ENCODE peak calls at places on chromosomes 7 and 10, in ten cellular contexts. Y, N, T, H, F, K, Z, A, V and D are unnamed samples.
A peak's percentile ranks its signal among the peaks of the same experiment; 100 is the strongest.

GRCh38 chr7:77565917-77566316 is 28.8 kb downstream of the PTPN12 start:
- DNase-seq in Y (peak; percentile 34), N (no peak), T (peak; percentile 54), H (no peak), F (peak; percentile 76), K (no peak), Z (no peak), A (no peak), V (no peak), D (no peak)

GRCh38 chr10:69428138-69428537 is 11.4 kb upstream of the TACR2 start:
- DNase-seq in Y (no peak), N (no peak), T (no peak), H (no peak), F (no peak), K (no peak), Z (no peak), A (no peak), V (no peak), D (no peak)

GRCh38 chr10:55822096-55822495 is 539.0 kb downstream of the ZWINT start:
- DNase-seq in Y (no peak), N (peak; percentile 7), T (no peak), H (no peak), F (no peak), K (no peak), Z (no peak), A (no peak), V (no peak), D (no peak)

GRCh38 chr7:16753102-16753931 is at the start of gene TSPAN13:
- DNase-seq in Y (peak; percentile 54), N (peak; percentile 95), T (no peak), H (peak; percentile 89), F (peak; percentile 70), K (peak; percentile 93), Z (peak; percentile 46), A (peak; percentile 56), V (no peak), D (peak; percentile 88)

GRCh38 chr7:149868638-149869290 is 5.0 kb upstream of the ATP6V0E2 start:
- DNase-seq in Y (no peak), N (no peak), T (no peak), H (no peak), F (no peak), K (no peak), Z (no peak), A (no peak), V (no peak), D (no peak)

GRCh38 chr7:80095545-80095944 is 39.1 kb upstream of the GNAI1 start:
- DNase-seq in Y (no peak), N (no peak), T (peak; percentile 56), H (peak; percentile 40), F (peak; percentile 52), K (no peak), Z (no peak), A (no peak), V (no peak), D (no peak)

GRCh38 chr7:144975882-144976281 is 140.0 kb upstream of the TPK1 start:
- DNase-seq in Y (no peak), N (no peak), T (no peak), H (no peak), F (no peak), K (no peak), Z (no peak), A (no peak), V (no peak), D (no peak)

GRCh38 chr7:116582164-116582732 is 57.4 kb downstream of the CAV1 start:
- DNase-seq in Y (peak; percentile 67), N (no peak), T (peak; percentile 56), H (no peak), F (peak; percentile 72), K (no peak), Z (no peak), A (no peak), V (no peak), D (peak; percentile 25)

GRCh38 chr10:123318516-123318915 is 164.3 kb downstream of the BUB3 start:
- DNase-seq in Y (no peak), N (no peak), T (no peak), H (no peak), F (no peak), K (no peak), Z (no peak), A (no peak), V (no peak), D (no peak)

GRCh38 chr10:97278491-97278989 is 13.9 kb downstream of the ARHGAP19 start:
- DNase-seq in Y (peak; percentile 82), N (peak; percentile 46), T (peak; percentile 97), H (peak; percentile 79), F (peak; percentile 94), K (no peak), Z (no peak), A (peak; percentile 46), V (no peak), D (no peak)

GRCh38 chr10:32326119-32326518 is 20.8 kb downstream of the EPC1 start:
- DNase-seq in Y (no peak), N (no peak), T (no peak), H (no peak), F (no peak), K (no peak), Z (no peak), A (no peak), V (no peak), D (no peak)

GRCh38 chr10:70775679-70776454 is 9.3 kb downstream of the TBATA start:
- DNase-seq in Y (no peak), N (no peak), T (no peak), H (no peak), F (no peak), K (no peak), Z (no peak), A (no peak), V (no peak), D (peak; percentile 54)

GRCh38 chr10:82171899-82172298 is 296.9 kb downstream of the NRG3 start:
- DNase-seq in Y (no peak), N (no peak), T (no peak), H (no peak), F (no peak), K (no peak), Z (no peak), A (no peak), V (no peak), D (no peak)

GRCh38 chr7:104628017-104628416 is 299.6 kb downstream of the LHFPL3 start:
- DNase-seq in Y (no peak), N (no peak), T (no peak), H (no peak), F (no peak), K (peak; percentile 60), Z (no peak), A (no peak), V (no peak), D (no peak)

GRCh38 chr10:11064832-11065231 is 47.2 kb downstream of the CELF2 start:
- DNase-seq in Y (no peak), N (no peak), T (no peak), H (no peak), F (no peak), K (no peak), Z (no peak), A (no peak), V (no peak), D (no peak)

GRCh38 chr10:71225291-71226058 is 13.1 kb downstream of the UNC5B start:
- DNase-seq in Y (no peak), N (no peak), T (no peak), H (no peak), F (no peak), K (no peak), Z (no peak), A (no peak), V (no peak), D (no peak)

GRCh38 chr10:30027057-30028005 is 32.1 kb downstream of the JCAD start:
- DNase-seq in Y (no peak), N (peak; percentile 54), T (no peak), H (peak; percentile 92), F (peak; percentile 18), K (no peak), Z (peak; percentile 78), A (peak; percentile 52), V (no peak), D (peak; percentile 80)

GRCh38 chr7:44720301-44720700 is 28.3 kb upstream of the ZMIZ2 start:
- DNase-seq in Y (no peak), N (no peak), T (no peak), H (no peak), F (no peak), K (no peak), Z (no peak), A (no peak), V (no peak), D (no peak)

GRCh38 chr10:93445097-93445960 is 36.8 kb downstream of the MYOF start:
- DNase-seq in Y (peak; percentile 98), N (peak; percentile 96), T (peak; percentile 94), H (no peak), F (peak; percentile 98), K (peak; percentile 61), Z (no peak), A (no peak), V (no peak), D (peak; percentile 90)

GRCh38 chr10:6171891-6172354 is 30.8 kb upstream of the PFKFB3 start:
- DNase-seq in Y (peak; percentile 91), N (no peak), T (peak; percentile 83), H (peak; percentile 82), F (peak; percentile 92), K (no peak), Z (no peak), A (no peak), V (no peak), D (peak; percentile 81)

GRCh38 chr7:150453186-150453585 is 2.8 kb downstream of the GIMAP8 start:
- DNase-seq in Y (no peak), N (no peak), T (no peak), H (no peak), F (no peak), K (no peak), Z (no peak), A (no peak), V (no peak), D (no peak)

GRCh38 chr10:27564381-27564780 is 60.3 kb downstream of the RAB18 start:
- DNase-seq in Y (no peak), N (no peak), T (no peak), H (no peak), F (no peak), K (no peak), Z (no peak), A (no peak), V (no peak), D (no peak)

GRCh38 chr7:8151161-8151560 is 110.8 kb downstream of the ICA1 start:
- DNase-seq in Y (no peak), N (no peak), T (no peak), H (no peak), F (no peak), K (no peak), Z (no peak), A (no peak), V (no peak), D (no peak)

GRCh38 chr10:95168694-95169093 is 25.3 kb upstream of the ACSM6 start:
- DNase-seq in Y (no peak), N (no peak), T (no peak), H (peak; percentile 23), F (no peak), K (no peak), Z (no peak), A (no peak), V (no peak), D (no peak)

GRCh38 chr7:129998446-129998845 is 45.7 kb upstream of the UBE2H start:
- DNase-seq in Y (no peak), N (no peak), T (no peak), H (no peak), F (no peak), K (no peak), Z (no peak), A (no peak), V (no peak), D (no peak)

GRCh38 chr10:22374489-22375126 is 29.3 kb downstream of the SPAG6 start:
- DNase-seq in Y (no peak), N (no peak), T (no peak), H (peak; percentile 34), F (peak; percentile 3), K (no peak), Z (no peak), A (no peak), V (no peak), D (no peak)

GRCh38 chr7:80722596-80723141 is 84.2 kb downstream of the CD36 start:
- DNase-seq in Y (peak; percentile 99), N (peak; percentile 14), T (peak; percentile 100), H (no peak), F (peak; percentile 99), K (no peak), Z (no peak), A (no peak), V (no peak), D (no peak)

GRCh38 chr7:73705551-73705920 is 13.9 kb downstream of the STX1A start:
- DNase-seq in Y (no peak), N (no peak), T (no peak), H (no peak), F (no peak), K (no peak), Z (no peak), A (no peak), V (no peak), D (peak; percentile 44)